ENCODE peak calls at places on chromosomes 7 and 10, in five cellular contexts. One of them, this sample, is unnamed.
A peak's percentile ranks its signal among the peaks of the same experiment; 100 is the strongest.

GRCh38 chr10:10133271-10133670 is 884.4 kb upstream of the CELF2 start:
- DNase-seq in stomach: no peak
- DNase-seq in fibroblast of pulmonary artery: no peak
- DNase-seq in A549: no peak
- DNase-seq in heart left ventricle: no peak
- DNase-seq in this sample: no peak

GRCh38 chr7:137576481-137576880 is 232.9 kb upstream of the PTN start:
- DNase-seq in stomach: no peak
- DNase-seq in fibroblast of pulmonary artery: no peak
- DNase-seq in A549: no peak
- DNase-seq in heart left ventricle: no peak
- DNase-seq in this sample: no peak

GRCh38 chr10:58137813-58138212 is 129.9 kb downstream of the IPMK start:
- DNase-seq in stomach: no peak
- DNase-seq in fibroblast of pulmonary artery: no peak
- DNase-seq in A549: no peak
- DNase-seq in heart left ventricle: no peak
- DNase-seq in this sample: no peak

GRCh38 chr7:48458701-48459509 is 287.6 kb downstream of the ABCA13 start:
- DNase-seq in stomach: no peak
- DNase-seq in fibroblast of pulmonary artery: no peak
- DNase-seq in A549: no peak
- DNase-seq in heart left ventricle: no peak
- DNase-seq in this sample: no peak

GRCh38 chr7:47483604-47484273 is 98.2 kb downstream of the TNS3 start:
- DNase-seq in stomach: no peak
- DNase-seq in fibroblast of pulmonary artery: peak; percentile 45
- DNase-seq in A549: no peak
- DNase-seq in heart left ventricle: no peak
- DNase-seq in this sample: peak; percentile 49

GRCh38 chr7:140593583-140593982 is 47.0 kb downstream of the DENND2A start:
- DNase-seq in stomach: no peak
- DNase-seq in fibroblast of pulmonary artery: no peak
- DNase-seq in A549: no peak
- DNase-seq in heart left ventricle: no peak
- DNase-seq in this sample: no peak

GRCh38 chr10:110648743-110649651 is 4.9 kb downstream of the RBM20 start:
- DNase-seq in stomach: no peak
- DNase-seq in fibroblast of pulmonary artery: no peak
- DNase-seq in A549: no peak
- DNase-seq in heart left ventricle: no peak
- DNase-seq in this sample: peak; percentile 32

GRCh38 chr7:35971133-35971995 is 170.5 kb downstream of the SEPTIN7 start:
- DNase-seq in stomach: no peak
- DNase-seq in fibroblast of pulmonary artery: no peak
- DNase-seq in A549: no peak
- DNase-seq in heart left ventricle: no peak
- DNase-seq in this sample: no peak

GRCh38 chr10:71621783-71622526 is 97.6 kb downstream of the C10orf105 start:
- DNase-seq in stomach: no peak
- DNase-seq in fibroblast of pulmonary artery: peak; percentile 11
- DNase-seq in A549: no peak
- DNase-seq in heart left ventricle: peak; percentile 42
- DNase-seq in this sample: peak; percentile 30

GRCh38 chr10:92758594-92758993 is 68.8 kb downstream of the HHEX start:
- DNase-seq in stomach: no peak
- DNase-seq in fibroblast of pulmonary artery: no peak
- DNase-seq in A549: no peak
- DNase-seq in heart left ventricle: no peak
- DNase-seq in this sample: no peak

GRCh38 chr10:75021851-75022250 is 89.6 kb upstream of the SAMD8 start:
- DNase-seq in stomach: peak; percentile 70
- DNase-seq in fibroblast of pulmonary artery: no peak
- DNase-seq in A549: no peak
- DNase-seq in heart left ventricle: no peak
- DNase-seq in this sample: no peak

GRCh38 chr10:17006631-17007161 is 122.9 kb downstream of the CUBN start:
- DNase-seq in stomach: no peak
- DNase-seq in fibroblast of pulmonary artery: peak; percentile 69
- DNase-seq in A549: no peak
- DNase-seq in heart left ventricle: peak; percentile 40
- DNase-seq in this sample: no peak

GRCh38 chr7:4650471-4651047 is 31.5 kb upstream of the FOXK1 start:
- DNase-seq in stomach: no peak
- DNase-seq in fibroblast of pulmonary artery: peak; percentile 72
- DNase-seq in A549: no peak
- DNase-seq in heart left ventricle: peak; percentile 57
- DNase-seq in this sample: peak; percentile 44

GRCh38 chr7:137772748-137773147 is 74.0 kb downstream of the DGKI start:
- DNase-seq in stomach: no peak
- DNase-seq in fibroblast of pulmonary artery: peak; percentile 64
- DNase-seq in A549: no peak
- DNase-seq in heart left ventricle: no peak
- DNase-seq in this sample: peak; percentile 94

GRCh38 chr10:44909910-44910309 is 1.2 kb upstream of the TMEM72 start:
- DNase-seq in stomach: no peak
- DNase-seq in fibroblast of pulmonary artery: no peak
- DNase-seq in A549: no peak
- DNase-seq in heart left ventricle: no peak
- DNase-seq in this sample: no peak

GRCh38 chr7:146636033-146636356 is 519.4 kb downstream of the CNTNAP2 start:
- DNase-seq in stomach: no peak
- DNase-seq in fibroblast of pulmonary artery: no peak
- DNase-seq in A549: no peak
- DNase-seq in heart left ventricle: no peak
- DNase-seq in this sample: no peak

GRCh38 chr7:20191044-20191867 is 25.9 kb downstream of the MACC1 start:
- DNase-seq in stomach: no peak
- DNase-seq in fibroblast of pulmonary artery: no peak
- DNase-seq in A549: no peak
- DNase-seq in heart left ventricle: peak; percentile 13
- DNase-seq in this sample: no peak

GRCh38 chr10:77236700-77237099 is 400.9 kb downstream of the KCNMA1 start:
- DNase-seq in stomach: no peak
- DNase-seq in fibroblast of pulmonary artery: peak; percentile 45
- DNase-seq in A549: no peak
- DNase-seq in heart left ventricle: no peak
- DNase-seq in this sample: peak; percentile 53

GRCh38 chr10:8051109-8051781 is 3.2 kb upstream of the GATA3 start:
- DNase-seq in stomach: no peak
- DNase-seq in fibroblast of pulmonary artery: no peak
- DNase-seq in A549: no peak
- DNase-seq in heart left ventricle: no peak
- DNase-seq in this sample: no peak

GRCh38 chr10:95964786-95965185 is 57.0 kb downstream of the CC2D2B start:
- DNase-seq in stomach: no peak
- DNase-seq in fibroblast of pulmonary artery: peak; percentile 11
- DNase-seq in A549: no peak
- DNase-seq in heart left ventricle: no peak
- DNase-seq in this sample: no peak

GRCh38 chr7:73734619-73735525 is 3.7 kb downstream of the ABHD11 start:
- DNase-seq in stomach: peak; percentile 92
- DNase-seq in fibroblast of pulmonary artery: peak; percentile 85
- DNase-seq in A549: peak; percentile 80
- DNase-seq in heart left ventricle: peak; percentile 81
- DNase-seq in this sample: peak; percentile 84

GRCh38 chr7:130921391-130922180 is 187.6 kb upstream of the KLF14 start:
- DNase-seq in stomach: peak; percentile 64
- DNase-seq in fibroblast of pulmonary artery: peak; percentile 92
- DNase-seq in A549: no peak
- DNase-seq in heart left ventricle: peak; percentile 70
- DNase-seq in this sample: peak; percentile 48

GRCh38 chr7:146902728-146903127 is 786.1 kb downstream of the CNTNAP2 start:
- DNase-seq in stomach: no peak
- DNase-seq in fibroblast of pulmonary artery: no peak
- DNase-seq in A549: no peak
- DNase-seq in heart left ventricle: no peak
- DNase-seq in this sample: no peak

GRCh38 chr10:5983813-5984212 is 6.5 kb upstream of the IL15RA start:
- DNase-seq in stomach: no peak
- DNase-seq in fibroblast of pulmonary artery: no peak
- DNase-seq in A549: no peak
- DNase-seq in heart left ventricle: no peak
- DNase-seq in this sample: no peak

GRCh38 chr10:103504181-103504783 is 10.8 kb downstream of the NEURL1 start:
- DNase-seq in stomach: peak; percentile 34
- DNase-seq in fibroblast of pulmonary artery: peak; percentile 96
- DNase-seq in A549: peak; percentile 85
- DNase-seq in heart left ventricle: no peak
- DNase-seq in this sample: peak; percentile 91

GRCh38 chr10:22437620-22438588 is 92.6 kb downstream of the SPAG6 start:
- DNase-seq in stomach: peak; percentile 30
- DNase-seq in fibroblast of pulmonary artery: peak; percentile 45
- DNase-seq in A549: no peak
- DNase-seq in heart left ventricle: no peak
- DNase-seq in this sample: no peak

GRCh38 chr10:7826971-7827370 is 8.7 kb downstream of the TAF3 start:
- DNase-seq in stomach: no peak
- DNase-seq in fibroblast of pulmonary artery: peak; percentile 67
- DNase-seq in A549: peak; percentile 55
- DNase-seq in heart left ventricle: no peak
- DNase-seq in this sample: peak; percentile 37

GRCh38 chr7:140364819-140365218 is 33.5 kb downstream of the SLC37A3 start:
- DNase-seq in stomach: no peak
- DNase-seq in fibroblast of pulmonary artery: no peak
- DNase-seq in A549: no peak
- DNase-seq in heart left ventricle: no peak
- DNase-seq in this sample: no peak

GRCh38 chr10:6299234-6299633 is 96.5 kb downstream of the PFKFB3 start:
- DNase-seq in stomach: peak; percentile 75
- DNase-seq in fibroblast of pulmonary artery: no peak
- DNase-seq in A549: peak; percentile 95
- DNase-seq in heart left ventricle: no peak
- DNase-seq in this sample: no peak

GRCh38 chr7:1310936-1311335 is 78.3 kb downstream of the UNCX start:
- DNase-seq in stomach: no peak
- DNase-seq in fibroblast of pulmonary artery: no peak
- DNase-seq in A549: no peak
- DNase-seq in heart left ventricle: peak; percentile 10
- DNase-seq in this sample: no peak

GRCh38 chr7:120272896-120273475 is at the start of gene KCND2:
- DNase-seq in stomach: no peak
- DNase-seq in fibroblast of pulmonary artery: peak; percentile 6
- DNase-seq in A549: no peak
- DNase-seq in heart left ventricle: no peak
- DNase-seq in this sample: peak; percentile 26
- H3K4me3 ChIP-seq in stomach: peak within 1 kb of the TSS; percentile 43
- H3K4me3 ChIP-seq in fibroblast of pulmonary artery: peak within 1 kb of the TSS; percentile 65
- H3K4me3 ChIP-seq in A549: peak within 1 kb of the TSS; percentile 40
- H3K4me3 ChIP-seq in heart left ventricle: peak within 1 kb of the TSS; percentile 53
- H3K4me3 ChIP-seq in this sample: peak within 1 kb of the TSS; percentile 77

GRCh38 chr10:21031232-21031790 is 134.2 kb upstream of the NEBL start:
- DNase-seq in stomach: no peak
- DNase-seq in fibroblast of pulmonary artery: peak; percentile 21
- DNase-seq in A549: no peak
- DNase-seq in heart left ventricle: no peak
- DNase-seq in this sample: no peak

GRCh38 chr10:21030096-21030495 is 133.0 kb upstream of the NEBL start:
- DNase-seq in stomach: no peak
- DNase-seq in fibroblast of pulmonary artery: peak; percentile 94
- DNase-seq in A549: peak; percentile 21
- DNase-seq in heart left ventricle: no peak
- DNase-seq in this sample: peak; percentile 46

GRCh38 chr10:21032587-21033319 is 135.6 kb upstream of the NEBL start:
- DNase-seq in stomach: no peak
- DNase-seq in fibroblast of pulmonary artery: no peak
- DNase-seq in A549: no peak
- DNase-seq in heart left ventricle: no peak
- DNase-seq in this sample: no peak

GRCh38 chr10:21036757-21037156 is 139.6 kb upstream of the NEBL start:
- DNase-seq in stomach: no peak
- DNase-seq in fibroblast of pulmonary artery: no peak
- DNase-seq in A549: no peak
- DNase-seq in heart left ventricle: no peak
- DNase-seq in this sample: no peak

DNA sequence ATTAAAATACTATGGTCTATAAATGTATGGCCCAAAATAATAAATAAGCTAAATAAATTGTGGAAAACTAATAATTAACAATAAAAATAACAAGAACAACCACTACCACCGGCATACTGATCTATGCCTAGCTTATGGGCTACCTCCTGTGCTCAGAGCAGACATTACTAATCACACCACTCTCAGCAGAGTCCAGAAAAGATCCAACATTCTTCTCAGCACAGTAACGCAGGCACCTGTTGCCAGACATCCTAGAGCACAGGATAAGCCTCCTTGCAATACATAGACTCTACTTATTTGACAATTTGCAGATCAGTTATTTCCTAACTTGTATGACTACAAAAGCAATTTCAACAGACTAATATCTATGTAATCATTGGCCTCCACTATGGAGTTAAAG is 137.1 kb upstream of the NEBL start:
- DNase-seq in stomach: no peak
- DNase-seq in fibroblast of pulmonary artery: no peak
- DNase-seq in A549: no peak
- DNase-seq in heart left ventricle: no peak
- DNase-seq in this sample: no peak
- TF ChIP-seq CTCF in stomach: no peak
- TF ChIP-seq CTCF in fibroblast of pulmonary artery: no peak
- TF ChIP-seq CTCF in A549: no peak
- TF ChIP-seq CTCF in heart left ventricle: no peak
- TF ChIP-seq CTCF in this sample: no peak

GRCh38 chr10:80206277-80206655 is 929 bp upstream of the ANXA11 start:
- DNase-seq in stomach: no peak
- DNase-seq in fibroblast of pulmonary artery: no peak
- DNase-seq in A549: no peak
- DNase-seq in heart left ventricle: no peak
- DNase-seq in this sample: no peak
- H3K4me3 ChIP-seq in stomach: no peak overlapping the region
- H3K4me3 ChIP-seq in fibroblast of pulmonary artery: no peak overlapping the region
- H3K4me3 ChIP-seq in A549: peak overlapping the region; percentile 95
- H3K4me3 ChIP-seq in heart left ventricle: peak overlapping the region; percentile 87
- H3K4me3 ChIP-seq in this sample: no peak overlapping the region

DNA sequence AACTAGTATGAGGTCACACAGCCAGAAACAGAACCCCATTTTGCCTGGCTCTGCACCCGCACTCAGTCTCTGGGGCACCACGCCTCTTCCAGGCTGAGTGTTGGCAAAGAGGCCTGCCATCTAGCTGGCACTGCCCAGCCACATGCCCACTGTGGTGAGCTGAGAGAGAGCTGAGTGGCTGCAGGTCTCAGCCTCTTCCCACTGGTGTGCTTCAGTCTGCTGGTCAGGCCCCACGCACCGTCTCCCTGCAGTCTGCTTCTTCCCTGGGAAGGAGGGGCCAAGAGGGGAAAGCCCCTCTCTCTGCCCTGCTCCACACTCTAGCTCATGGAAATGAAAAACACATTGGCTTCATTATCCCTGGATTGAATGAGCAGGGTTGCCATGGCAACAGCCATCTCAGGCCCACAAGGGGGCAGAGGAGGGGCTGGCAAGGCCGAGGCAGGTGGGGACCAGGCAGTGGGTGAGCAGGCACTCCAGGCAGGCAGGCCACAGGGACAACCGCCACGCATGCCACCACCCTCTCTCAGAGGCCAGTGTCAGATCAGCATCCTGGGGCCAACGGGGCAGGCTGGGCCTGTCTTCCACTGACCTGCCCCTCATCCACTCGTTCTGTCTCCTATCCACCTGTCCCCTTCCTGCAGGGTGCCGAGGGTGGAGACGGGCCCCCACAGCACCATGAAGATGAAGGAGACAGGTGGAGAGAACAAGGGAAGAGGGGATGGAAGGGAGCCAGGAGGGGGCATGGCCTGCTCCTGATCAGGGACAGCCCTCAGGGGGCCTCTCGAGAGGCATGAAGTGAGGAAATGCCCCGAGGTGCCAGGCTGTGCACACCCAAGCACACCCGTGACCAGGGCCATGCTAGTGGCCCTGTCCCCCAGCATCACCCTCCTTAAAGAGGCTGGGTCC is 110.9 kb downstream of the ZMIZ1 start:
- DNase-seq in stomach: no peak
- DNase-seq in fibroblast of pulmonary artery: no peak
- DNase-seq in A549: no peak
- DNase-seq in heart left ventricle: no peak
- DNase-seq in this sample: no peak
- TF ChIP-seq CTCF in stomach: no peak
- TF ChIP-seq CTCF in fibroblast of pulmonary artery: peak; percentile 1
- TF ChIP-seq CTCF in A549: no peak
- TF ChIP-seq CTCF in heart left ventricle: no peak
- TF ChIP-seq CTCF in this sample: no peak